ENCODE peak calls at places on chromosomes 13 and 19, in five cellular contexts. M is ascending aorta, Z is brain microvascular endothelial cell, L is PC-9, Q is thoracic aorta. G is an unnamed sample.

GRCh38 chr13:39603424-39603947 is 493 bp upstream of the LHFPL6 start:
- DNase-seq in M (no peak), Z (no peak), L (no peak), Q (no peak), G (no peak)

GRCh38 chr13:102694944-102695343 is at the start of gene METTL21C:
- DNase-seq in M (no peak), L (no peak), Z (no peak), Q (no peak), G (no peak)

GRCh38 chr13:27765650-27766049 is 26.6 kb upstream of the GSX1 start:
- DNase-seq in Q (no peak), L (no peak), Z (no peak), M (no peak), G (no peak)

GRCh38 chr19:41434450-41434849 is 5.3 kb downstream of the DMAC2 start:
- DNase-seq in M (no peak), Q (no peak), L (no peak), Z (no peak), G (no peak)

GRCh38 chr13:21549633-21550032 is 54.3 kb downstream of the MICU2 start:
- DNase-seq in Q (no peak), Z (no peak), M (no peak), L (no peak), G (no peak)

GRCh38 chr19:48997972-48998371 is 4.3 kb downstream of the RUVBL2 start:
- DNase-seq in M (no peak), Q (no peak), L (no peak), Z (peak; percentile 66), G (no peak)

GRCh38 chr13:48221301-48222190 is 11.5 kb upstream of the ITM2B start:
- DNase-seq in L (no peak), M (no peak), Q (no peak), Z (no peak), G (no peak)

GRCh38 chr13:112510002-112510780 is 77.8 kb downstream of the TUBGCP3 start:
- DNase-seq in Z (peak; percentile 56), Q (no peak), L (no peak), M (no peak), G (peak; percentile 39)

GRCh38 chr19:43711751-43712355 is 4.0 kb upstream of the IRGC start:
- DNase-seq in M (no peak), Q (no peak), Z (no peak), L (peak; percentile 56), G (no peak)

GRCh38 chr13:103525530-103525929 is 459.3 kb upstream of the SLC10A2 start:
- DNase-seq in M (no peak), Z (no peak), L (no peak), Q (no peak), G (no peak)

GRCh38 chr13:64912141-64912540 is 2318.0 kb downstream of the PCDH9 start:
- DNase-seq in L (peak; percentile 36), Z (peak; percentile 55), Q (no peak), M (no peak), G (peak; percentile 14)

GRCh38 chr13:36998624-36999041 is 507 bp downstream of the ALG5 start:
- DNase-seq in Z (no peak), Q (no peak), M (no peak), L (no peak), G (no peak)

GRCh38 chr13:51004111-51004865 is 94.7 kb downstream of the RNASEH2B start:
- DNase-seq in Q (no peak), M (no peak), Z (no peak), L (no peak), G (no peak)

GRCh38 chr13:33676700-33677048 is 141.3 kb upstream of the RFC3 start:
- DNase-seq in M (peak; percentile 69), Q (no peak), Z (peak; percentile 36), L (no peak), G (no peak)

GRCh38 chr13:112447306-112447705 is 71.2 kb downstream of the SPACA7 start:
- DNase-seq in M (no peak), Z (no peak), L (no peak), Q (no peak), G (no peak)

DNA sequence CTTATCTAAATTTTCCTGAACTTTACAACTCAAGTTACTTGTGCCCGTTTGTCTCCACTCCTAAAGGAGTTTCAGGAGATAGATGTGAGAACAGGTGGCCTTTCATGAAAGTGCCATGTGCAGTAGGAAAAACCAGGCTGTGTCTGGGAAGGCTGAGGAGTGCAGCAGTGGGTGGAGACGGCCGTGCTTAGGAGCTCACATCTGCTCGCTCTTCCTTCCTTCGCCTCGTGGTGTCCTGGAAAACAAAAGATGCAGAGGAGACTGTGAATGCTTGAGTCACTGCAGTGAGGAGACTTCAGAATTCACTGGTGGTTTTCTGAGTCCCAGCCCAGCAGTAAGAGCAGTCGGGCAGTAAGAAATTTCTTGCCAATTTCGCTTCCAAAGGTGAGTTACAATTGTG is 138.4 kb upstream of the RNF113B start:
- DNase-seq in M (no peak), Q (no peak), L (no peak), Z (peak; percentile 58), G (peak; percentile 53)
- TF ChIP-seq CTCF in M (no peak), Q (no peak), L (no peak), Z (peak; percentile 9), G (peak; percentile 11)

GRCh38 chr19:37931941-37932655 is 25.1 kb downstream of the SIPA1L3 start:
- DNase-seq in Z (peak; percentile 68), L (peak; percentile 95), M (peak; percentile 77), Q (peak; percentile 21), G (peak; percentile 88)

GRCh38 chr19:37935341-37935740 is 28.3 kb downstream of the SIPA1L3 start:
- DNase-seq in Q (no peak), M (no peak), Z (no peak), L (no peak), G (no peak)

GRCh38 chr19:37936166-37936565 is 29.2 kb downstream of the SIPA1L3 start:
- DNase-seq in M (no peak), Q (no peak), L (no peak), Z (no peak), G (no peak)

GRCh38 chr19:37932985-37933953 is 26.3 kb downstream of the SIPA1L3 start:
- DNase-seq in L (peak; percentile 75), Q (no peak), M (no peak), Z (no peak), G (peak; percentile 57)

GRCh38 chr19:37933965-37934364 is 27.0 kb downstream of the SIPA1L3 start:
- DNase-seq in M (no peak), Q (no peak), L (no peak), Z (peak; percentile 45), G (no peak)
- H3K4me3 ChIP-seq in M (no peak overlapping the region), Q (no peak overlapping the region), L (no peak overlapping the region), Z (no peak overlapping the region), G (no peak overlapping the region)

DNA sequence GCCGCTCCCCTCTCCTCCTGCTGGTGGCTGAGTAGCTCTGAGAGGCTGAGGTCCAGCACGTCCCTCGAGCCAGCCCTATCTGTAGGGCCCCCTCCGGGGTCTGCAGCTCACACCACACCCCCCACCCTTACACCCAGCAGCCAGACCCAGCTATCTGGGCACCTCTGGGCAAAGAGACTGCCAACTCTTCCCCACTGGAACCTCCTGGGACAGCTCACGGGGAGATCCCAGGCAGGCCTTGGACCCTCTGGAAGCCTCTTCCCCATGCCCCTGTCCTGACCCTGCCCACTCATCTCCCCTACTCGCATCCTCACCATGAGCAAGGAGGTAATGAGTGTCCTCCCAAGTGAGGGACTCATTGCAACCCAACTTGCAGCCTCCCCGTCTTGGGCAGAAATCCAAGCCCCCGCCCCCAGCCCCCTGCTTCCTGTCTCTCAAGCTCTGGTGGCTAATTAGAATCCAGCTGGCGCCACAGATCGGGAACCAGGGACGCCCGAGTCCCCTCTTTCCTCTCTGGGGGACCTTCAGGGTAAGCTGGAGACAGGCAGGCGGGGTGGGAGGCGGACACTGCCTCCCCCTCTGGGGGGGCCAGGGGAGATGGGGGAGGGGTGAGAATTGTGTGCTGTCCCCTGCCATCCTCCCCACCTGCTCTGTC is 22.1 kb downstream of the ADGRL1 start:
- DNase-seq in M (no peak), L (no peak), Z (no peak), Q (no peak), G (no peak)
- H3K27me3 ChIP-seq in M (no peaks in the 10 kb centered on the region), L (no peaks in the 10 kb centered on the region), Z (no peaks in the 10 kb centered on the region), Q (no peaks in the 10 kb centered on the region), G (no peaks in the 10 kb centered on the region)

DNA sequence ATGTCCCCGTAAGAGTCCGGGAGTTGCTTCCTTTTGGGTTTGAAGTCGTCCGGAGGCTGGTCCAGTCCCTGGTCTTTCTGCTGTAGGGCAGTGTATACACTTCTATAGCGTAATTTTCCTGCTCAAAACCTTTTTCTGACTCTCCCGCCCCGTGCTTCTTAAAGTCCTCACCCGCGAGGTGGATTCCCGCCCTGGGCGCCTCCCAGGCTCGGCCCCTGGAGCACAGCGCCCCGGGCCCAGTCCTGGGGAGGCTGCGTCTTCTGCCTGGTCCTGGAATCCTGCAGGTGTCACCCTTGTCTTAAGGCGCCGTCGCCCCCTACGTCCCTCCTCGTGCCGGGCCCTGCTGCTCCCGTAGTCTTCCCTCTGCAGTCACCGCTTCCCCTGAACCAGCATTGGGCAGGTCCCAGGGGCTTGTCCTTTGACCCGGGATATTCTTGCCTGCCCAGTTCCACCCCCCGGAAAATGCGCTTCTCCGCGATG is 34.4 kb upstream of the ZNF808 start:
- DNase-seq in Q (no peak), L (no peak), Z (no peak), M (no peak), G (no peak)
- TF ChIP-seq CTCF in Q (no peak), L (no peak), Z (peak; percentile 14), M (peak; percentile 35), G (no peak)

GRCh38 chr19:10407102-10407501 is 3.8 kb upstream of the CDC37 start:
- DNase-seq in Q (no peak), L (no peak), Z (no peak), M (no peak), G (no peak)

GRCh38 chr19:10402441-10403038 is 802 bp downstream of the CDC37 start:
- DNase-seq in Q (no peak), L (peak; percentile 44), M (no peak), Z (no peak), G (no peak)

GRCh38 chr19:10403137-10404021 is at the start of gene CDC37:
- DNase-seq in Z (peak; percentile 94), L (peak; percentile 90), M (peak; percentile 97), Q (peak; percentile 84), G (peak; percentile 79)

GRCh38 chr19:10406191-10406590 is 2.8 kb upstream of the CDC37 start:
- DNase-seq in M (no peak), L (no peak), Z (no peak), Q (no peak), G (no peak)

DNA sequence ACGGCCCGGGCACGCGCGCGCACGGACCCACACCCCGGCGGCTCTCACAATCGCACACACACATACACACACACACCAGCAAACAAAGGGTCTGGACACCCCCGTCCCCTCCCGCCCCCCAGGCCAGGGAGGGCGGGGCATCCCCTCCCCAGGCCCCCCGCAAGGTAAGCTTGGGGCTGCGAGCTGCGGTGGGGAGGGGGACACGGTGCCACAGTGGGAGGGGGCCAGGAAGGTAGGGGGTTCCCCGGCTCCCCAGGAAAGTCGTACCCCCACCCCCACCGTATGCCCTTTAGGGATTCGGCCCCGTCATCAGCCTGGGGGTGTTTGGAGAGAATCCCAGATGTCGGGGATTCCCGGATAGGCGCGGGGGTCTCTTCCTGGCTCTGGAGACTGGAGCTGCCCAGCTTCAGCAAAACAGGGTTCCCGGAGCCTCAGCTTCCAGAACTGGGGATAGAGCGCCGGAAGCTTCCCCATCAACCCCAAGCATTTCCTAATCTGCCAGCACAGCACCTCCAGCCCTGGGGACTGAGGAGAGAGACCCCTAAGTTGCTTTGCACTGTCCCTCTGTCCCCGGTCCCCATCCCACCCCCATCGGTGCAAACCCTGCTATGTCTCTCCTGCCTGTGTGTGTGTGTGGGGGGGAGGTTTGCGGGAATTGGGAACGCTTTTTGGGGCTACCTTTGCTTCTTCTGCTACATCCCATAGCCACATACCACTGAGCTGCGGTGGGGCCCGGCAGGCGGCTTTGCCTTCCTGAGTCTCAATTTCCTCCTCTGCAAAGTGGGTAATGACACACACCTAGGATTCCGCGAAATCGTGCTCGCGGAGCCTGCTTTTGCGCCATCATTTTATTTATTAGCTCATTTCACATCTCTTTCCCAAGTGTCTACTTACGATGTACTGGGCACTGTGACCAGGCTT is 1.8 kb upstream of the CDC37 start:
- DNase-seq in L (no peak), Q (no peak), Z (no peak), M (no peak), G (no peak)
- H3K4me3 ChIP-seq in L (peak overlapping the region; percentile 89), Q (peak overlapping the region; percentile 94), Z (peak overlapping the region; percentile 98), M (peak overlapping the region; percentile 91), G (peak overlapping the region; percentile 100)